ENCODE peak calls at places on chromosomes 1 and 21, in nine cellular contexts. U is substantia nigra; K is activated naive CD8-positive, alpha-beta T cell treated with anti-CD3 and anti-CD28 coated beads for 36 hours; X is OCI-M1; Q is cardiac fibroblast; T is GM13977; C is HS-5; J is effector CD8-positive, alpha-beta T cell; Z is right cardiac atrium. G is an unnamed sample.

GRCh38 chr21:46124926-46125845 is 27.3 kb downstream of the COL6A2 start:
- DNase-seq in U (no peak), K (no peak), X (no peak), Q (no peak), T (no peak), C (no peak), J (no peak), Z (peak), G (peak)

GRCh38 chr1:59691261-59691660 is 123.5 kb upstream of the HOOK1 start:
- DNase-seq in U (no peak), K (no peak), X (no peak), Q (peak), T (no peak), C (no peak), J (no peak), Z (peak), G (no peak)

GRCh38 chr1:199691540-199691939 is 336.0 kb upstream of the NR5A2 start:
- DNase-seq in U (no peak), K (no peak), X (no peak), Q (peak), T (no peak), C (peak), J (no peak), Z (no peak), G (no peak)

GRCh38 chr1:238895911-238896310 is 490.5 kb upstream of the CHRM3 start:
- DNase-seq in U (no peak), K (no peak), X (no peak), Q (no peak), T (no peak), C (no peak), J (no peak), Z (no peak), G (no peak)

GRCh38 chr1:9628541-9629444 is 22.7 kb upstream of the PIK3CD start:
- DNase-seq in U (no peak), K (peak), X (no peak), Q (no peak), T (peak), C (no peak), J (peak), Z (no peak), G (peak)

GRCh38 chr1:26768755-26769154 is 19.0 kb upstream of the PIGV start:
- DNase-seq in U (no peak), K (no peak), X (no peak), Q (peak), T (no peak), C (peak), J (no peak), Z (no peak), G (no peak)

GRCh38 chr1:59151860-59152259 is 145.0 kb upstream of the FGGY start:
- DNase-seq in U (no peak), K (no peak), X (no peak), Q (no peak), T (no peak), C (no peak), J (no peak), Z (no peak), G (no peak)

GRCh38 chr1:218616681-218617080 is 271.5 kb downstream of the TGFB2 start:
- DNase-seq in U (no peak), K (no peak), X (no peak), Q (peak), T (no peak), C (no peak), J (no peak), Z (no peak), G (no peak)

GRCh38 chr1:59521456-59521855 is 224.6 kb downstream of the FGGY start:
- DNase-seq in U (no peak), K (no peak), X (no peak), Q (no peak), T (no peak), C (no peak), J (no peak), Z (no peak), G (no peak)

GRCh38 chr1:99305626-99306025 is 41.3 kb downstream of the PLPPR4 start:
- DNase-seq in U (no peak), K (no peak), X (no peak), Q (no peak), T (no peak), C (peak), J (no peak), Z (no peak), G (no peak)

GRCh38 chr1:21266119-21266774 is 24.0 kb downstream of the ECE1 start:
- DNase-seq in U (no peak), K (no peak), X (no peak), Q (peak), T (no peak), C (no peak), J (no peak), Z (no peak), G (no peak)

GRCh38 chr1:180786633-180787032 is 126.1 kb upstream of the KIAA1614 start:
- DNase-seq in U (no peak), K (no peak), X (no peak), Q (no peak), T (no peak), C (no peak), J (no peak), Z (no peak), G (no peak)

GRCh38 chr1:14190508-14190907 is 408.0 kb upstream of the KAZN start:
- DNase-seq in U (no peak), K (no peak), X (no peak), Q (no peak), T (no peak), C (peak), J (no peak), Z (no peak), G (no peak)

GRCh38 chr21:46366091-46366490 is 42.1 kb downstream of the PCNT start:
- DNase-seq in U (no peak), K (no peak), X (no peak), Q (no peak), T (no peak), C (no peak), J (no peak), Z (no peak), G (no peak)

GRCh38 chr1:26787381-26787705 is 407 bp upstream of the PIGV start:
- DNase-seq in U (no peak), K (peak), X (no peak), Q (no peak), T (peak), C (no peak), J (no peak), Z (no peak), G (peak)

GRCh38 chr1:41498809-41499208 is 14.3 kb upstream of the EDN2 start:
- DNase-seq in U (no peak), K (no peak), X (no peak), Q (peak), T (no peak), C (no peak), J (no peak), Z (peak), G (no peak)

GRCh38 chr1:110207831-110208230 is 2.3 kb upstream of the KCNC4 start:
- DNase-seq in U (peak), K (peak), X (peak), Q (peak), T (peak), C (no peak), J (peak), Z (peak), G (peak)

GRCh38 chr1:162905759-162906158 is 44.8 kb upstream of the CCDC190 start:
- DNase-seq in U (no peak), K (no peak), X (peak), Q (peak), T (no peak), C (peak), J (no peak), Z (no peak), G (no peak)

GRCh38 chr1:115595279-115596079 is 46.3 kb upstream of the VANGL1 start:
- DNase-seq in U (peak), K (peak), X (peak), Q (peak), T (peak), C (peak), J (peak), Z (peak), G (peak)

GRCh38 chr1:13813398-13814012 is 113.5 kb downstream of the PRDM2 start:
- DNase-seq in U (no peak), K (peak), X (no peak), Q (peak), T (peak), C (no peak), J (peak), Z (peak), G (peak)

GRCh38 chr1:54081306-54082270 is 28.2 kb downstream of the TCEANC2 start:
- DNase-seq in U (peak), K (peak), X (peak), Q (peak), T (peak), C (peak), J (peak), Z (peak), G (peak)

GRCh38 chr1:231037585-231038517 is 2.2 kb downstream of the FAM89A start:
- DNase-seq in U (no peak), K (no peak), X (peak), Q (peak), T (no peak), C (no peak), J (no peak), Z (no peak), G (no peak)

GRCh38 chr21:31993826-31994791 is 121.3 kb downstream of the HUNK start:
- DNase-seq in U (no peak), K (no peak), X (no peak), Q (no peak), T (no peak), C (no peak), J (no peak), Z (no peak), G (no peak)

GRCh38 chr1:245685111-245685810 is 530.5 kb downstream of the KIF26B start:
- DNase-seq in U (no peak), K (no peak), X (no peak), Q (no peak), T (no peak), C (no peak), J (no peak), Z (no peak), G (no peak)

GRCh38 chr1:115980998-115981993 is 5.0 kb downstream of the SLC22A15 start:
- DNase-seq in U (peak), K (no peak), X (peak), Q (peak), T (peak), C (peak), J (no peak), Z (no peak), G (peak)

GRCh38 chr1:225653463-225654276 is 747 bp upstream of the ENAH start:
- DNase-seq in U (peak), K (peak), X (no peak), Q (peak), T (no peak), C (peak), J (no peak), Z (peak), G (peak)

GRCh38 chr1:18217398-18218043 is 109.9 kb downstream of the IGSF21 start:
- DNase-seq in U (peak), K (no peak), X (peak), Q (peak), T (peak), C (peak), J (no peak), Z (no peak), G (no peak)

GRCh38 chr1:20935717-20936116 is 148.6 kb upstream of the HP1BP3 start:
- DNase-seq in U (no peak), K (no peak), X (no peak), Q (no peak), T (no peak), C (no peak), J (no peak), Z (no peak), G (no peak)

GRCh38 chr21:34035619-34036354 is 37.6 kb upstream of the MRPS6 start:
- DNase-seq in U (no peak), K (no peak), X (no peak), Q (no peak), T (no peak), C (no peak), J (no peak), Z (no peak), G (no peak)

GRCh38 chr1:115677172-115677542 is 35.4 kb downstream of the VANGL1 start:
- DNase-seq in U (no peak), K (no peak), X (no peak), Q (peak), T (peak), C (no peak), J (no peak), Z (no peak), G (no peak)

GRCh38 chr1:194658090-194658439 is 1471.7 kb upstream of the B3GALT2 start:
- DNase-seq in U (no peak), K (no peak), X (peak), Q (peak), T (no peak), C (peak), J (no peak), Z (no peak), G (no peak)